ENCODE peak calls at places on chromosomes 11 and 22, in four cellular contexts. Q is epithelial cell of esophagus, U is AG04450, D is ovary. Z is an unnamed sample.

GRCh38 chr22:45502215-45503070 is at the start of gene FBLN1:
- DNase-seq in U (no peak), D (peak; percentile 68), Q (no peak), Z (peak; percentile 91)

GRCh38 chr22:17370766-17371181 is 1.5 kb downstream of the CECR2 start:
- DNase-seq in Q (no peak), U (no peak), D (no peak), Z (no peak)

GRCh38 chr11:130220311-130221030 is 60.9 kb downstream of the ST14 start:
- DNase-seq in D (no peak), Q (no peak), U (no peak), Z (no peak)

GRCh38 chr11:128565881-128566280 is 21.5 kb downstream of the ETS1 start:
- DNase-seq in Q (no peak), U (no peak), D (no peak), Z (no peak)

GRCh38 chr22:48343461-48343860 is 1484.2 kb downstream of the BRD1 start:
- DNase-seq in D (no peak), Q (no peak), U (no peak), Z (no peak)

GRCh38 chr11:110098645-110099044 is 5.5 kb downstream of the ZC3H12C start:
- DNase-seq in D (no peak), U (no peak), Q (peak; percentile 68), Z (no peak)

GRCh38 chr22:19803736-19804267 is 43.2 kb downstream of the TBX1 start:
- DNase-seq in Q (no peak), U (no peak), D (peak; percentile 10), Z (no peak)

GRCh38 chr22:23566716-23567475 is 13.2 kb downstream of the IGLL1 start:
- DNase-seq in D (no peak), Q (no peak), U (no peak), Z (peak; percentile 53)

GRCh38 chr11:111352935-111353695 is 26.0 kb downstream of the POU2AF1 start:
- DNase-seq in D (peak; percentile 45), U (no peak), Q (no peak), Z (peak; percentile 35)

GRCh38 chr11:102287963-102288744 is 29.1 kb upstream of the BIRC3 start:
- DNase-seq in Q (peak; percentile 81), U (peak; percentile 55), D (peak; percentile 51), Z (peak; percentile 64)

GRCh38 chr11:1560011-1560579 is 12.0 kb downstream of the DUSP8 start:
- DNase-seq in D (no peak), U (no peak), Q (no peak), Z (no peak)

GRCh38 chr11:7004482-7004881 is 15.7 kb downstream of the ZNF214 start:
- DNase-seq in D (no peak), U (no peak), Q (peak; percentile 78), Z (no peak)

GRCh38 chr11:8219257-8220021 is 44.2 kb downstream of the LMO1 start:
- DNase-seq in Q (peak; percentile 74), D (no peak), U (peak; percentile 15), Z (peak; percentile 91)

GRCh38 chr11:126530416-126530815 is 174.9 kb downstream of the ST3GAL4 start:
- DNase-seq in D (no peak), Q (no peak), U (no peak), Z (no peak)

GRCh38 chr11:94193288-94193687 is 64.6 kb downstream of the PANX1 start:
- DNase-seq in Q (peak; percentile 76), U (no peak), D (no peak), Z (no peak)

GRCh38 chr11:2527621-2528291 is 82.9 kb downstream of the KCNQ1 start:
- DNase-seq in D (peak; percentile 13), Q (no peak), U (no peak), Z (peak; percentile 35)

GRCh38 chr11:75867778-75868374 is 52.9 kb downstream of the UVRAG start:
- DNase-seq in D (peak; percentile 50), Q (peak; percentile 61), U (peak; percentile 23), Z (no peak)

GRCh38 chr11:47986219-47986618 is 5.9 kb downstream of the PTPRJ start:
- DNase-seq in Q (no peak), D (no peak), U (no peak), Z (no peak)

GRCh38 chr11:58775066-58775708 is 43.4 kb upstream of the GLYAT start:
- DNase-seq in U (no peak), Q (no peak), D (no peak), Z (no peak)

GRCh38 chr11:107916671-107917241 is 11.5 kb upstream of the RAB39A start:
- DNase-seq in U (no peak), Q (peak; percentile 37), D (no peak), Z (peak; percentile 91)

GRCh38 chr11:117456027-117456720 is 128.5 kb downstream of the CEP164 start:
- DNase-seq in Q (no peak), U (no peak), D (no peak), Z (no peak)

GRCh38 chr11:9838961-9839360 is 175.1 kb downstream of the SWAP70 start:
- DNase-seq in D (no peak), Q (peak; percentile 82), U (no peak), Z (no peak)

GRCh38 chr11:74681686-74682651 is 49.3 kb downstream of the CHRDL2 start:
- DNase-seq in D (peak; percentile 24), U (no peak), Q (peak; percentile 40), Z (peak; percentile 37)

GRCh38 chr22:27776410-27776958 is 25.1 kb downstream of the MN1 start:
- DNase-seq in U (no peak), Q (no peak), D (no peak), Z (no peak)

GRCh38 chr11:128342511-128343133 is 244.7 kb downstream of the ETS1 start:
- DNase-seq in D (no peak), U (no peak), Q (peak; percentile 91), Z (peak; percentile 73)

GRCh38 chr22:24413271-24413670 is 14.1 kb upstream of the ADORA2A start:
- DNase-seq in U (no peak), D (no peak), Q (no peak), Z (no peak)

GRCh38 chr22:20648306-20648903 is 125.5 kb upstream of the SERPIND1 start:
- DNase-seq in Q (no peak), U (no peak), D (no peak), Z (peak; percentile 36)

GRCh38 chr22:19687561-19688300 is 26.6 kb upstream of the SEPTIN5 start:
- DNase-seq in D (no peak), Q (peak; percentile 88), U (no peak), Z (peak; percentile 36)

DNA sequence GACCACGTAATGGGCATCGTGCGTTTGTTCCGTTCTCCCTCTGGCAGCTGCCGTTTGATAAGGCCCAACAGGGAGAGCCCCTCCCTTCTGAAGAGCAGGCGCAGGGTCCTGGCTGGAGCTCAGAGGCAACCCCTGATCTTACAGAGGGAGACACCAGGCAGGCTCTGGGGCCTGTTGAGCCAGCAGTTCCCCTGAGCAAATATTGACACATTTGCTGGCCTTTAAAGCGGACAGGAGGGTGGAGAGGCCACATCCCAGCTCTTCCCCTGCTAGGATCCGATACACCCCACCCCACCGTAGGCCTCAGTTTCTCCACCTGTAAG is 11.8 kb upstream of the C1QTNF6 start:
- DNase-seq in Q (no peak), U (no peak), D (no peak), Z (no peak)
- TF ChIP-seq CTCF in Q (no peak), U (no peak), D (no peak), Z (no peak)

DNA sequence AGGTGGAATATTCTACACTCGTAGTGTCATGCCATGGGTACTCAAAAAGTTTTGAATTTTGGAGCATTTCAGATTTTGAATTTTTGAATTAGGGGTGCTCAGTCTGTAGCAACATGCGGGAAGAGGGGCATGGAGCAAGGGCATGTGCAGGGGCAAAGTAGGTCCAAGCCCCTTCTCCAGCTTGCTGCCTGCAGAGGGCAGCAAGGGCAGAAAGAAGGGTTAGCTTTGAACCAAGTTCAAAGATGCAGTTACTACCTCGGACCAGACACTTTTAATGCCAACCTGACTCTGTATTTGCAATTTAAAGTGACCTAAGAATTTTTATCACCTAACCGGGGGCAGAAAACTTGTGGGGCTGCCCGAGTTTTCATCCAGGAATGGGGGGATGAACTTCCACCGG is 68.2 kb downstream of the CD82 start:
- DNase-seq in U (no peak), Q (no peak), D (no peak), Z (peak; percentile 44)
- TF ChIP-seq CTCF in U (peak; percentile 38), Q (no peak), D (no peak), Z (peak; percentile 73)

DNA sequence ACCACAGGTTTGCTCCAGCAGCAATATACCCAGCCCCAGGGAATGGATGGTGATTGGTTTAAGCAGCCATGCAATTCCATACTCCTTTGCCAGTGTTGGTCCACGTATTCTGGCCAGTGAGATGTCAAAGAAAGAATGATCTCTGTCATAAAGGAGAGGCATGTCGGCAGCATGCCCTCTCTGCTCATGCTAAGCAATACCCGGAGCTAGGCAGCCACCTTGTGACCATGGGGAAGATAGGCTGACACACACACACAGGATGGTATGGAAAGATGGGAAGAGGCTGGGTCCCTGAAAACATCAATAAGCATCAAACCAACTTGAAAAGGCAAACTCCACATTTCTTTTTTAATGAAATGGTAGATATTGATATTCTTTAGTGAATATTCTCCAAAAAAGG is 5.1 kb downstream of the ABCC8 start:
- DNase-seq in D (no peak), U (no peak), Q (no peak), Z (no peak)
- TF ChIP-seq CTCF in D (no peak), U (no peak), Q (no peak), Z (no peak)

GRCh38 chr11:106770489-106771100 is 247.7 kb downstream of the GUCY1A2 start:
- DNase-seq in Q (peak; percentile 62), D (no peak), U (no peak), Z (no peak)
- TF ChIP-seq CTCF in Q (no peak), D (no peak), U (no peak), Z (no peak)

GRCh38 chr11:62709262-62710000 is 2.0 kb downstream of the GNG3 start:
- DNase-seq in Q (peak; percentile 98), D (peak; percentile 99), U (peak; percentile 93), Z (peak; percentile 98)
- TF ChIP-seq CTCF in Q (peak; percentile 7), D (peak; percentile 34), U (no peak), Z (no peak)

Z was measured in endodermal cell.